ENCODE peak calls at places on chromosomes 2 and 18, in nine cellular contexts. One of them, this sample, is unnamed.

GRCh38 chr2:84971799-84972790 is 1.1 kb downstream of the KCMF1 start:
- DNase-seq in CD8-positive, alpha-beta T cell: peak; percentile 78
- DNase-seq in SK-N-SH: peak; percentile 80
- DNase-seq in bronchial epithelial cell: peak; percentile 48
- DNase-seq in tibial artery: peak; percentile 71
- DNase-seq in brain microvascular endothelial cell: no peak
- DNase-seq in H9: no peak
- DNase-seq in kidney epithelial cell: no peak
- DNase-seq in IMR-90: peak; percentile 42
- DNase-seq in this sample: no peak

GRCh38 chr2:39697480-39697879 is 31.8 kb downstream of the TMEM178A start:
- DNase-seq in H9: no peak
- DNase-seq in SK-N-SH: no peak
- DNase-seq in kidney epithelial cell: no peak
- DNase-seq in brain microvascular endothelial cell: no peak
- DNase-seq in CD8-positive, alpha-beta T cell: no peak
- DNase-seq in IMR-90: peak; percentile 3
- DNase-seq in tibial artery: peak; percentile 71
- DNase-seq in bronchial epithelial cell: no peak
- DNase-seq in this sample: no peak

GRCh38 chr2:6934758-6935638 is 17.8 kb downstream of the RNF144A start:
- DNase-seq in SK-N-SH: no peak
- DNase-seq in bronchial epithelial cell: no peak
- DNase-seq in brain microvascular endothelial cell: no peak
- DNase-seq in H9: peak; percentile 10
- DNase-seq in kidney epithelial cell: no peak
- DNase-seq in IMR-90: no peak
- DNase-seq in tibial artery: no peak
- DNase-seq in CD8-positive, alpha-beta T cell: no peak
- DNase-seq in this sample: no peak

GRCh38 chr2:130300258-130300969 is 42.3 kb upstream of the IMP4 start:
- DNase-seq in kidney epithelial cell: no peak
- DNase-seq in SK-N-SH: no peak
- DNase-seq in IMR-90: no peak
- DNase-seq in CD8-positive, alpha-beta T cell: no peak
- DNase-seq in bronchial epithelial cell: no peak
- DNase-seq in H9: peak; percentile 69
- DNase-seq in brain microvascular endothelial cell: no peak
- DNase-seq in tibial artery: no peak
- DNase-seq in this sample: no peak

GRCh38 chr2:239905884-239906654 is 119.1 kb downstream of the NDUFA10 start:
- DNase-seq in bronchial epithelial cell: no peak
- DNase-seq in H9: peak; percentile 19
- DNase-seq in IMR-90: no peak
- DNase-seq in CD8-positive, alpha-beta T cell: no peak
- DNase-seq in brain microvascular endothelial cell: no peak
- DNase-seq in SK-N-SH: no peak
- DNase-seq in kidney epithelial cell: no peak
- DNase-seq in tibial artery: peak; percentile 39
- DNase-seq in this sample: no peak

GRCh38 chr2:235333076-235333475 is 160.8 kb upstream of the AGAP1 start:
- DNase-seq in brain microvascular endothelial cell: no peak
- DNase-seq in SK-N-SH: no peak
- DNase-seq in kidney epithelial cell: no peak
- DNase-seq in bronchial epithelial cell: no peak
- DNase-seq in H9: no peak
- DNase-seq in tibial artery: no peak
- DNase-seq in IMR-90: peak; percentile 7
- DNase-seq in CD8-positive, alpha-beta T cell: no peak
- DNase-seq in this sample: no peak

GRCh38 chr2:193885419-193885818 is 1690.7 kb upstream of the TMEFF2 start:
- DNase-seq in CD8-positive, alpha-beta T cell: no peak
- DNase-seq in kidney epithelial cell: no peak
- DNase-seq in IMR-90: no peak
- DNase-seq in H9: no peak
- DNase-seq in bronchial epithelial cell: no peak
- DNase-seq in SK-N-SH: no peak
- DNase-seq in brain microvascular endothelial cell: no peak
- DNase-seq in tibial artery: no peak
- DNase-seq in this sample: no peak

GRCh38 chr2:165594935-165595255 is 125.4 kb downstream of the CSRNP3 start:
- DNase-seq in bronchial epithelial cell: no peak
- DNase-seq in SK-N-SH: no peak
- DNase-seq in H9: no peak
- DNase-seq in IMR-90: no peak
- DNase-seq in kidney epithelial cell: peak; percentile 25
- DNase-seq in CD8-positive, alpha-beta T cell: no peak
- DNase-seq in tibial artery: no peak
- DNase-seq in brain microvascular endothelial cell: no peak
- DNase-seq in this sample: no peak

GRCh38 chr2:151981886-151982285 is 117.0 kb downstream of the CACNB4 start:
- DNase-seq in SK-N-SH: no peak
- DNase-seq in CD8-positive, alpha-beta T cell: no peak
- DNase-seq in tibial artery: no peak
- DNase-seq in bronchial epithelial cell: no peak
- DNase-seq in H9: no peak
- DNase-seq in brain microvascular endothelial cell: no peak
- DNase-seq in IMR-90: no peak
- DNase-seq in kidney epithelial cell: no peak
- DNase-seq in this sample: no peak

GRCh38 chr2:97858442-97858841 is 137.3 kb downstream of the TMEM131 start:
- DNase-seq in CD8-positive, alpha-beta T cell: no peak
- DNase-seq in IMR-90: no peak
- DNase-seq in bronchial epithelial cell: no peak
- DNase-seq in SK-N-SH: no peak
- DNase-seq in brain microvascular endothelial cell: no peak
- DNase-seq in tibial artery: no peak
- DNase-seq in H9: no peak
- DNase-seq in kidney epithelial cell: no peak
- DNase-seq in this sample: no peak

GRCh38 chr2:97868986-97869721 is 126.6 kb downstream of the TMEM131 start:
- DNase-seq in brain microvascular endothelial cell: peak; percentile 90
- DNase-seq in SK-N-SH: no peak
- DNase-seq in IMR-90: peak; percentile 94
- DNase-seq in CD8-positive, alpha-beta T cell: no peak
- DNase-seq in tibial artery: no peak
- DNase-seq in kidney epithelial cell: peak; percentile 90
- DNase-seq in bronchial epithelial cell: peak; percentile 95
- DNase-seq in H9: peak; percentile 46
- DNase-seq in this sample: peak; percentile 78

GRCh38 chr2:97861177-97861576 is 134.6 kb downstream of the TMEM131 start:
- DNase-seq in brain microvascular endothelial cell: no peak
- DNase-seq in bronchial epithelial cell: no peak
- DNase-seq in kidney epithelial cell: no peak
- DNase-seq in CD8-positive, alpha-beta T cell: no peak
- DNase-seq in IMR-90: no peak
- DNase-seq in H9: no peak
- DNase-seq in SK-N-SH: no peak
- DNase-seq in tibial artery: no peak
- DNase-seq in this sample: no peak

GRCh38 chr2:97863829-97864228 is 131.9 kb downstream of the TMEM131 start:
- DNase-seq in bronchial epithelial cell: no peak
- DNase-seq in H9: no peak
- DNase-seq in IMR-90: no peak
- DNase-seq in SK-N-SH: no peak
- DNase-seq in tibial artery: no peak
- DNase-seq in CD8-positive, alpha-beta T cell: no peak
- DNase-seq in brain microvascular endothelial cell: no peak
- DNase-seq in kidney epithelial cell: no peak
- DNase-seq in this sample: no peak
- H3K27me3 ChIP-seq in bronchial epithelial cell: no peaks in the 10 kb centered on the region
- H3K27me3 ChIP-seq in H9: no peaks in the 10 kb centered on the region
- H3K27me3 ChIP-seq in IMR-90: no peaks in the 10 kb centered on the region
- H3K27me3 ChIP-seq in SK-N-SH: no peaks in the 10 kb centered on the region
- H3K27me3 ChIP-seq in tibial artery: no peaks in the 10 kb centered on the region
- H3K27me3 ChIP-seq in CD8-positive, alpha-beta T cell: no peaks in the 10 kb centered on the region
- H3K27me3 ChIP-seq in brain microvascular endothelial cell: no peaks in the 10 kb centered on the region
- H3K27me3 ChIP-seq in kidney epithelial cell: no peaks in the 10 kb centered on the region
- H3K27me3 ChIP-seq in this sample: no peaks in the 10 kb centered on the region

DNA sequence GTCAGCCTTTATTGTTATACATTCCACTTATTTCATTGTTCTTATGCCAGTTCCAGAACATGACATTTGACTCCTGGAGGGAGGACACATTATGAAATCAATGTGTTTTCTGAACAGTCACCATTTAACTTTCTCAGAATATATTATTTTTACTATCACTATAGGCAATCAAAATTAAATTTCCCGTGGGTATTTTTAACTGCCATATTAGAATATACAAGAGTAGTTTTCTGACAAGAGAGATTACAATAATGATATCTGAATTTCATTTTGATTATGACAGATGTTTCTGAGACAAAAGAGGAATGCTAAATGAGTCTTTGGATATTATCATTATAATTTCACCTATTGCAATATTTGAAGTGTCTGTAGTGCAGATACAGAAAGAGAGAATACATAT is 64.4 kb upstream of the FSIP2 start:
- DNase-seq in bronchial epithelial cell: no peak
- DNase-seq in kidney epithelial cell: no peak
- DNase-seq in H9: no peak
- DNase-seq in SK-N-SH: no peak
- DNase-seq in IMR-90: no peak
- DNase-seq in brain microvascular endothelial cell: no peak
- DNase-seq in CD8-positive, alpha-beta T cell: no peak
- DNase-seq in tibial artery: no peak
- DNase-seq in this sample: no peak
- TF ChIP-seq CTCF in bronchial epithelial cell: no peak
- TF ChIP-seq CTCF in kidney epithelial cell: no peak
- TF ChIP-seq CTCF in H9: no peak
- TF ChIP-seq CTCF in SK-N-SH: no peak
- TF ChIP-seq CTCF in IMR-90: no peak
- TF ChIP-seq CTCF in brain microvascular endothelial cell: no peak
- TF ChIP-seq CTCF in CD8-positive, alpha-beta T cell: no peak
- TF ChIP-seq CTCF in tibial artery: no peak
- TF ChIP-seq CTCF in this sample: no peak

GRCh38 chr18:48392266-48392665 is 16.9 kb downstream of the ZBTB7C start:
- DNase-seq in H9: no peak
- DNase-seq in CD8-positive, alpha-beta T cell: no peak
- DNase-seq in IMR-90: no peak
- DNase-seq in brain microvascular endothelial cell: no peak
- DNase-seq in tibial artery: no peak
- DNase-seq in kidney epithelial cell: no peak
- DNase-seq in SK-N-SH: no peak
- DNase-seq in bronchial epithelial cell: no peak
- DNase-seq in this sample: no peak

GRCh38 chr18:48393170-48393569 is 16.0 kb downstream of the ZBTB7C start:
- DNase-seq in bronchial epithelial cell: peak; percentile 72
- DNase-seq in brain microvascular endothelial cell: no peak
- DNase-seq in CD8-positive, alpha-beta T cell: no peak
- DNase-seq in kidney epithelial cell: no peak
- DNase-seq in SK-N-SH: no peak
- DNase-seq in H9: peak; percentile 17
- DNase-seq in tibial artery: no peak
- DNase-seq in IMR-90: no peak
- DNase-seq in this sample: no peak

GRCh38 chr18:48391863-48392262 is 17.3 kb downstream of the ZBTB7C start:
- DNase-seq in CD8-positive, alpha-beta T cell: no peak
- DNase-seq in H9: peak; percentile 14
- DNase-seq in IMR-90: no peak
- DNase-seq in bronchial epithelial cell: no peak
- DNase-seq in brain microvascular endothelial cell: no peak
- DNase-seq in SK-N-SH: no peak
- DNase-seq in kidney epithelial cell: no peak
- DNase-seq in tibial artery: no peak
- DNase-seq in this sample: no peak

GRCh38 chr18:48388478-48388877 is 20.7 kb downstream of the ZBTB7C start:
- DNase-seq in kidney epithelial cell: no peak
- DNase-seq in CD8-positive, alpha-beta T cell: no peak
- DNase-seq in H9: no peak
- DNase-seq in brain microvascular endothelial cell: no peak
- DNase-seq in SK-N-SH: no peak
- DNase-seq in bronchial epithelial cell: no peak
- DNase-seq in tibial artery: no peak
- DNase-seq in IMR-90: no peak
- DNase-seq in this sample: no peak

GRCh38 chr18:48390641-48391040 is 18.5 kb downstream of the ZBTB7C start:
- DNase-seq in kidney epithelial cell: no peak
- DNase-seq in CD8-positive, alpha-beta T cell: no peak
- DNase-seq in H9: no peak
- DNase-seq in tibial artery: no peak
- DNase-seq in brain microvascular endothelial cell: no peak
- DNase-seq in SK-N-SH: no peak
- DNase-seq in bronchial epithelial cell: no peak
- DNase-seq in IMR-90: no peak
- DNase-seq in this sample: no peak
- H3K27me3 ChIP-seq in kidney epithelial cell: no peaks in the 10 kb centered on the region
- H3K27me3 ChIP-seq in CD8-positive, alpha-beta T cell: peaks cover 4% of the 10 kb centered on the region
- H3K27me3 ChIP-seq in H9: no peaks in the 10 kb centered on the region
- H3K27me3 ChIP-seq in tibial artery: no peaks in the 10 kb centered on the region
- H3K27me3 ChIP-seq in brain microvascular endothelial cell: peaks cover 2% of the 10 kb centered on the region
- H3K27me3 ChIP-seq in SK-N-SH: peaks cover 10% of the 10 kb centered on the region
- H3K27me3 ChIP-seq in bronchial epithelial cell: no peaks in the 10 kb centered on the region
- H3K27me3 ChIP-seq in IMR-90: peaks cover 32% of the 10 kb centered on the region
- H3K27me3 ChIP-seq in this sample: peaks cover 26% of the 10 kb centered on the region

GRCh38 chr2:36352711-36353110 is 2.9 kb upstream of the CRIM1 start:
- DNase-seq in bronchial epithelial cell: peak; percentile 84
- DNase-seq in SK-N-SH: no peak
- DNase-seq in IMR-90: peak; percentile 83
- DNase-seq in kidney epithelial cell: no peak
- DNase-seq in H9: no peak
- DNase-seq in brain microvascular endothelial cell: peak; percentile 81
- DNase-seq in tibial artery: no peak
- DNase-seq in CD8-positive, alpha-beta T cell: no peak
- DNase-seq in this sample: no peak

GRCh38 chr2:36351291-36352023 is 4.1 kb upstream of the CRIM1 start:
- DNase-seq in brain microvascular endothelial cell: no peak
- DNase-seq in tibial artery: no peak
- DNase-seq in CD8-positive, alpha-beta T cell: no peak
- DNase-seq in bronchial epithelial cell: peak; percentile 37
- DNase-seq in IMR-90: no peak
- DNase-seq in kidney epithelial cell: no peak
- DNase-seq in SK-N-SH: no peak
- DNase-seq in H9: no peak
- DNase-seq in this sample: no peak

GRCh38 chr2:36354816-36355156 is 792 bp upstream of the CRIM1 start:
- DNase-seq in brain microvascular endothelial cell: no peak
- DNase-seq in CD8-positive, alpha-beta T cell: no peak
- DNase-seq in tibial artery: no peak
- DNase-seq in kidney epithelial cell: no peak
- DNase-seq in SK-N-SH: no peak
- DNase-seq in bronchial epithelial cell: no peak
- DNase-seq in H9: no peak
- DNase-seq in IMR-90: no peak
- DNase-seq in this sample: no peak

GRCh38 chr2:36348721-36349120 is 6.9 kb upstream of the CRIM1 start:
- DNase-seq in CD8-positive, alpha-beta T cell: no peak
- DNase-seq in bronchial epithelial cell: no peak
- DNase-seq in SK-N-SH: no peak
- DNase-seq in tibial artery: no peak
- DNase-seq in H9: no peak
- DNase-seq in kidney epithelial cell: no peak
- DNase-seq in brain microvascular endothelial cell: no peak
- DNase-seq in IMR-90: peak; percentile 58
- DNase-seq in this sample: no peak

DNA sequence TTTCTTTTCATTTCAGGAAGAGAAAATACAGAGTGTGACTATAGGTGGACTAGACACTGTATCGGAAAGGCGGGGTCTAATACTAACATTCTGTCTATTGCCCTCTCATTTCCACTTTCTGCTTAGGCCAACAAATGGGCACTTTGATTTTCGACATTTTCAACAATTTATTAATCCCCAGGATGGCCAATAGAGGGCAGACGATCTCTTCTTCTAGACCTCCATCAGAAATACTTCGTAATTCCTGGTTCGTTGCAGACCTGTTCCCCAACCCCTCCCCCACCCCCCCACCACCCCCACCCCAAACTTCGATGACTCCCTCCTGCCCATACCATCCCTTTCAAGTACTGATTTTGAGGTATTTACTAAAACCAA is 3.6 kb upstream of the CRIM1 start:
- DNase-seq in brain microvascular endothelial cell: no peak
- DNase-seq in IMR-90: peak; percentile 64
- DNase-seq in bronchial epithelial cell: peak; percentile 59
- DNase-seq in kidney epithelial cell: no peak
- DNase-seq in tibial artery: no peak
- DNase-seq in H9: peak; percentile 36
- DNase-seq in SK-N-SH: peak; percentile 67
- DNase-seq in CD8-positive, alpha-beta T cell: no peak
- DNase-seq in this sample: no peak
- TF ChIP-seq CTCF in brain microvascular endothelial cell: peak; percentile 62
- TF ChIP-seq CTCF in IMR-90: peak; percentile 65
- TF ChIP-seq CTCF in bronchial epithelial cell: peak; percentile 57
- TF ChIP-seq CTCF in kidney epithelial cell: peak; percentile 46
- TF ChIP-seq CTCF in tibial artery: peak; percentile 70
- TF ChIP-seq CTCF in H9: peak; percentile 70
- TF ChIP-seq CTCF in SK-N-SH: peak; percentile 68
- TF ChIP-seq CTCF in CD8-positive, alpha-beta T cell: peak; percentile 46
- TF ChIP-seq CTCF in this sample: peak; percentile 61